ENCODE peak calls at places on chromosomes 3 and 15, in nine cellular contexts. W is AG04450, R is Caco-2, Z is foreskin melanocyte, E is cerebellar cortex, D is SJSA1, S is upper lobe of right lung, I is H54, M is endothelial cell. U is an unnamed sample.

GRCh38 chr15:88744548-88745020 is 58.7 kb upstream of the ACAN start:
- DNase-seq in I (no peak), W (no peak), R (no peak), M (no peak), E (no peak), Z (no peak), D (no peak), S (no peak), U (no peak)

GRCh38 chr3:32309653-32310242 is 71.3 kb downstream of the CMTM8 start:
- DNase-seq in D (no peak), R (no peak), M (no peak), I (no peak), S (no peak), Z (no peak), E (no peak), W (no peak), U (no peak)

GRCh38 chr3:53114412-53115074 is 15.7 kb downstream of the RFT1 start:
- DNase-seq in D (no peak), W (no peak), I (peak), R (no peak), M (no peak), E (no peak), Z (no peak), S (no peak), U (no peak)

GRCh38 chr3:114645392-114645791 is 351.6 kb downstream of the TIGIT start:
- DNase-seq in D (no peak), S (no peak), E (no peak), Z (peak), I (no peak), R (no peak), W (no peak), M (no peak), U (no peak)

GRCh38 chr3:175608351-175608750 is 749.2 kb downstream of the NAALADL2 start:
- DNase-seq in W (no peak), R (no peak), E (no peak), M (no peak), D (no peak), S (no peak), Z (peak), I (no peak), U (no peak)

GRCh38 chr3:174243194-174243593 is 615.9 kb upstream of the NAALADL2 start:
- DNase-seq in M (no peak), S (no peak), Z (no peak), I (no peak), D (peak), W (no peak), E (no peak), R (no peak), U (no peak)

GRCh38 chr3:160757624-160758106 is 1.6 kb downstream of the PPM1L start:
- DNase-seq in W (no peak), Z (no peak), E (no peak), M (no peak), S (no peak), R (no peak), D (no peak), I (no peak), U (no peak)

GRCh38 chr15:78750566-78750965 is 60.7 kb downstream of the ADAMTS7 start:
- DNase-seq in D (no peak), E (no peak), M (no peak), I (no peak), S (peak), W (no peak), Z (no peak), R (no peak), U (no peak)

GRCh38 chr3:168364992-168365391 is 269.3 kb upstream of the GOLIM4 start:
- DNase-seq in R (no peak), D (no peak), E (no peak), Z (no peak), I (no peak), M (no peak), W (no peak), S (no peak), U (no peak)

GRCh38 chr3:174333640-174334039 is 525.5 kb upstream of the NAALADL2 start:
- DNase-seq in R (no peak), Z (no peak), S (no peak), W (no peak), E (no peak), M (no peak), D (no peak), I (no peak), U (no peak)

GRCh38 chr3:64799606-64800005 is 111.8 kb upstream of the ADAMTS9 start:
- DNase-seq in E (no peak), M (no peak), S (no peak), D (no peak), R (no peak), I (no peak), W (no peak), Z (no peak), U (peak)

GRCh38 chr3:147113293-147114045 is 292.9 kb downstream of the ZIC4 start:
- DNase-seq in Z (peak), W (peak), D (peak), I (no peak), R (no peak), S (no peak), E (peak), M (no peak), U (no peak)

GRCh38 chr3:39753361-39753760 is 56.0 kb upstream of the MYRIP start:
- DNase-seq in D (no peak), M (no peak), W (no peak), Z (no peak), E (no peak), S (no peak), I (no peak), R (no peak), U (no peak)

GRCh38 chr3:71254658-71255057 is 328.9 kb downstream of the FOXP1 start:
- DNase-seq in W (no peak), R (peak), Z (no peak), S (no peak), M (no peak), D (no peak), E (no peak), I (no peak), U (no peak)

GRCh38 chr15:76968310-76968709 is 26.6 kb upstream of the PSTPIP1 start:
- DNase-seq in M (no peak), D (no peak), E (no peak), I (no peak), R (no peak), S (no peak), W (no peak), Z (no peak), U (no peak)

GRCh38 chr15:78212546-78213424 is 21.6 kb downstream of the ACSBG1 start:
- DNase-seq in E (no peak), S (no peak), M (no peak), Z (no peak), W (no peak), D (peak), R (peak), I (peak), U (no peak)

GRCh38 chr3:102122527-102122926 is 273.2 kb downstream of the NFKBIZ start:
- DNase-seq in R (no peak), Z (no peak), M (no peak), W (no peak), D (no peak), E (no peak), I (no peak), S (no peak), U (no peak)

GRCh38 chr15:61115241-61115640 is 113.9 kb downstream of the RORA start:
- DNase-seq in D (no peak), E (no peak), M (no peak), W (no peak), I (no peak), S (no peak), Z (no peak), R (no peak), U (no peak)

GRCh38 chr15:69919816-69920215 is 177.9 kb downstream of the TLE3 start:
- DNase-seq in R (no peak), M (no peak), W (no peak), Z (no peak), I (no peak), S (no peak), D (no peak), E (no peak), U (peak)

GRCh38 chr3:168884353-168884903 is 779.1 kb downstream of the MECOM start:
- DNase-seq in I (no peak), D (no peak), W (peak), Z (peak), E (no peak), R (no peak), M (no peak), S (no peak), U (no peak)

GRCh38 chr3:184240384-184241140 is 8.2 kb downstream of the ALG3 start:
- DNase-seq in E (no peak), I (no peak), M (peak), W (no peak), D (no peak), R (peak), S (no peak), Z (no peak), U (no peak)

GRCh38 chr15:79124388-79124787 is 33.8 kb upstream of the RASGRF1 start:
- DNase-seq in E (no peak), R (no peak), Z (no peak), M (no peak), W (no peak), I (no peak), S (no peak), D (no peak), U (no peak)

GRCh38 chr3:153628591-153628990 is 466.6 kb downstream of the RAP2B start:
- DNase-seq in W (no peak), I (no peak), M (peak), R (no peak), S (no peak), D (no peak), E (no peak), Z (no peak), U (no peak)

GRCh38 chr3:15206662-15207576 is 873 bp downstream of the CAPN7 start:
- DNase-seq in W (no peak), D (no peak), I (peak), E (peak), R (peak), M (no peak), S (no peak), Z (peak), U (no peak)

GRCh38 chr3:153291052-153291689 is 129.1 kb downstream of the RAP2B start:
- DNase-seq in E (no peak), Z (peak), S (no peak), D (no peak), M (no peak), I (no peak), W (no peak), R (peak), U (no peak)

GRCh38 chr3:113264741-113265140 is 53.4 kb downstream of the BOC start:
- DNase-seq in D (no peak), E (peak), I (no peak), W (no peak), S (no peak), R (no peak), Z (no peak), M (no peak), U (no peak)

GRCh38 chr3:38581774-38582173 is 67.7 kb downstream of the SCN5A start:
- DNase-seq in Z (no peak), E (no peak), I (no peak), R (no peak), W (no peak), S (no peak), D (peak), M (no peak), U (no peak)

GRCh38 chr15:81069356-81069755 is 64.7 kb upstream of the CFAP161 start:
- DNase-seq in D (no peak), W (no peak), I (no peak), R (no peak), E (no peak), Z (no peak), M (no peak), S (no peak), U (no peak)

GRCh38 chr15:32838820-32839219 is 121.0 kb downstream of the GREM1 start:
- DNase-seq in D (peak), M (no peak), S (no peak), I (peak), E (no peak), R (no peak), Z (no peak), W (peak), U (peak)

GRCh38 chr3:86948840-86949239 is 42.1 kb downstream of the VGLL3 start:
- DNase-seq in D (no peak), S (no peak), M (no peak), R (no peak), W (no peak), Z (no peak), I (no peak), E (no peak), U (no peak)

GRCh38 chr3:43086460-43087165 is 19.3 kb downstream of the POMGNT2 start:
- DNase-seq in D (no peak), S (no peak), M (no peak), R (no peak), Z (no peak), W (no peak), E (no peak), I (no peak), U (no peak)

GRCh38 chr15:85828026-85828597 is 33.4 kb upstream of the KLHL25 start:
- DNase-seq in M (no peak), E (peak), S (no peak), I (no peak), R (no peak), W (no peak), D (no peak), Z (no peak), U (no peak)

GRCh38 chr15:67784856-67785430 is 40.4 kb upstream of the SKOR1 start:
- DNase-seq in M (no peak), R (no peak), I (no peak), D (no peak), S (no peak), E (no peak), W (no peak), Z (no peak), U (no peak)

GRCh38 chr15:55619783-55620182 is 31.6 kb upstream of the PYGO1 start:
- DNase-seq in I (no peak), W (no peak), D (no peak), M (no peak), S (no peak), Z (no peak), E (no peak), R (no peak), U (no peak)

GRCh38 chr3:119329551-119329950 is 35.4 kb downstream of the ARHGAP31 start:
- DNase-seq in I (no peak), R (no peak), E (peak), M (no peak), D (no peak), Z (peak), W (no peak), S (no peak), U (no peak)

GRCh38 chr15:39318231-39318630 is 262.6 kb upstream of the THBS1 start:
- DNase-seq in Z (no peak), E (no peak), D (no peak), S (no peak), I (no peak), W (no peak), R (no peak), M (no peak), U (no peak)

GRCh38 chr15:75081150-75081549 is 57.8 kb downstream of the PPCDC start:
- DNase-seq in R (no peak), W (no peak), D (no peak), S (no peak), I (no peak), Z (no peak), M (no peak), E (no peak), U (no peak)

GRCh38 chr3:149277338-149277813 is 55.7 kb upstream of the CP start:
- DNase-seq in S (no peak), R (peak), Z (peak), I (peak), M (no peak), D (peak), W (peak), E (no peak), U (peak)

GRCh38 chr3:48695113-48695753 is 9.5 kb upstream of the NCKIPSD start:
- DNase-seq in R (no peak), S (peak), Z (no peak), I (peak), M (no peak), W (no peak), E (no peak), D (peak), U (no peak)